ENCODE peak calls at places on chromosomes 7 and 10, in seven cellular contexts. One of them, this sample, is unnamed.

GRCh38 chr7:112707655-112708054 is 82.5 kb downstream of the TMEM168 start:
- DNase-seq in K562: no peak
- DNase-seq in left ventricle myocardium inferior: no peak
- DNase-seq in neural progenitor cell: no peak
- DNase-seq in ovary: no peak
- DNase-seq in HFF-Myc: no peak
- DNase-seq in GM12878: no peak
- DNase-seq in this sample: no peak

GRCh38 chr7:131254211-131254610 is 73.5 kb upstream of the MKLN1 start:
- DNase-seq in K562: no peak
- DNase-seq in left ventricle myocardium inferior: no peak
- DNase-seq in neural progenitor cell: no peak
- DNase-seq in ovary: no peak
- DNase-seq in HFF-Myc: no peak
- DNase-seq in GM12878: no peak
- DNase-seq in this sample: no peak

GRCh38 chr10:42755028-42755451 is 27.6 kb upstream of the BMS1 start:
- DNase-seq in K562: no peak
- DNase-seq in left ventricle myocardium inferior: no peak
- DNase-seq in neural progenitor cell: peak; percentile 42
- DNase-seq in ovary: no peak
- DNase-seq in HFF-Myc: no peak
- DNase-seq in GM12878: no peak
- DNase-seq in this sample: peak; percentile 33

GRCh38 chr7:143385891-143386781 is 5.0 kb downstream of the ZYX start:
- DNase-seq in K562: no peak
- DNase-seq in left ventricle myocardium inferior: no peak
- DNase-seq in neural progenitor cell: no peak
- DNase-seq in ovary: peak; percentile 66
- DNase-seq in HFF-Myc: no peak
- DNase-seq in GM12878: no peak
- DNase-seq in this sample: no peak

GRCh38 chr10:73480158-73480557 is 15.7 kb downstream of the PPP3CB start:
- DNase-seq in K562: no peak
- DNase-seq in left ventricle myocardium inferior: no peak
- DNase-seq in neural progenitor cell: no peak
- DNase-seq in ovary: no peak
- DNase-seq in HFF-Myc: no peak
- DNase-seq in GM12878: no peak
- DNase-seq in this sample: no peak

GRCh38 chr7:93715234-93715633 is 140.7 kb upstream of the CALCR start:
- DNase-seq in K562: peak; percentile 46
- DNase-seq in left ventricle myocardium inferior: peak; percentile 26
- DNase-seq in neural progenitor cell: peak; percentile 64
- DNase-seq in ovary: peak; percentile 63
- DNase-seq in HFF-Myc: peak; percentile 7
- DNase-seq in GM12878: no peak
- DNase-seq in this sample: peak; percentile 75

GRCh38 chr7:83457022-83457892 is 191.7 kb downstream of the SEMA3E start:
- DNase-seq in K562: no peak
- DNase-seq in left ventricle myocardium inferior: no peak
- DNase-seq in neural progenitor cell: no peak
- DNase-seq in ovary: no peak
- DNase-seq in HFF-Myc: no peak
- DNase-seq in GM12878: no peak
- DNase-seq in this sample: no peak

GRCh38 chr10:133520193-133520738 is 6.9 kb upstream of the CYP2E1 start:
- DNase-seq in K562: peak; percentile 98
- DNase-seq in left ventricle myocardium inferior: peak; percentile 80
- DNase-seq in neural progenitor cell: peak; percentile 32
- DNase-seq in ovary: peak; percentile 90
- DNase-seq in HFF-Myc: no peak
- DNase-seq in GM12878: peak; percentile 16
- DNase-seq in this sample: peak; percentile 88

GRCh38 chr7:36747251-36747968 is 23.1 kb upstream of the AOAH start:
- DNase-seq in K562: no peak
- DNase-seq in left ventricle myocardium inferior: no peak
- DNase-seq in neural progenitor cell: no peak
- DNase-seq in ovary: no peak
- DNase-seq in HFF-Myc: no peak
- DNase-seq in GM12878: no peak
- DNase-seq in this sample: no peak

GRCh38 chr10:131938681-131939080 is 37.9 kb downstream of the PPP2R2D start:
- DNase-seq in K562: no peak
- DNase-seq in left ventricle myocardium inferior: no peak
- DNase-seq in neural progenitor cell: no peak
- DNase-seq in ovary: peak; percentile 7
- DNase-seq in HFF-Myc: no peak
- DNase-seq in GM12878: no peak
- DNase-seq in this sample: no peak

GRCh38 chr7:322111-322671 is 32.2 kb downstream of the FOXL3 start:
- DNase-seq in K562: peak; percentile 98
- DNase-seq in left ventricle myocardium inferior: peak; percentile 72
- DNase-seq in neural progenitor cell: peak; percentile 81
- DNase-seq in ovary: peak; percentile 85
- DNase-seq in HFF-Myc: no peak
- DNase-seq in GM12878: no peak
- DNase-seq in this sample: peak; percentile 89

GRCh38 chr10:109427421-109427820 is 495.9 kb downstream of the XPNPEP1 start:
- DNase-seq in K562: no peak
- DNase-seq in left ventricle myocardium inferior: no peak
- DNase-seq in neural progenitor cell: no peak
- DNase-seq in ovary: no peak
- DNase-seq in HFF-Myc: no peak
- DNase-seq in GM12878: no peak
- DNase-seq in this sample: no peak

GRCh38 chr10:43880160-43880559 is 231.5 kb upstream of the ZNF32 start:
- DNase-seq in K562: no peak
- DNase-seq in left ventricle myocardium inferior: no peak
- DNase-seq in neural progenitor cell: no peak
- DNase-seq in ovary: no peak
- DNase-seq in HFF-Myc: no peak
- DNase-seq in GM12878: no peak
- DNase-seq in this sample: no peak

GRCh38 chr10:32692174-32692573 is 246.2 kb downstream of the CCDC7 start:
- DNase-seq in K562: no peak
- DNase-seq in left ventricle myocardium inferior: no peak
- DNase-seq in neural progenitor cell: peak; percentile 2
- DNase-seq in ovary: no peak
- DNase-seq in HFF-Myc: no peak
- DNase-seq in GM12878: no peak
- DNase-seq in this sample: no peak

GRCh38 chr7:66859794-66860645 is 61.0 kb upstream of the TMEM248 start:
- DNase-seq in K562: no peak
- DNase-seq in left ventricle myocardium inferior: no peak
- DNase-seq in neural progenitor cell: peak; percentile 15
- DNase-seq in ovary: no peak
- DNase-seq in HFF-Myc: no peak
- DNase-seq in GM12878: no peak
- DNase-seq in this sample: no peak

GRCh38 chr10:128036746-128037542 is 89.3 kb downstream of the MKI67 start:
- DNase-seq in K562: no peak
- DNase-seq in left ventricle myocardium inferior: no peak
- DNase-seq in neural progenitor cell: no peak
- DNase-seq in ovary: no peak
- DNase-seq in HFF-Myc: no peak
- DNase-seq in GM12878: no peak
- DNase-seq in this sample: no peak

GRCh38 chr7:151088856-151089699 is 2.8 kb downstream of the AGAP3 start:
- DNase-seq in K562: no peak
- DNase-seq in left ventricle myocardium inferior: peak; percentile 69
- DNase-seq in neural progenitor cell: peak; percentile 75
- DNase-seq in ovary: peak; percentile 78
- DNase-seq in HFF-Myc: no peak
- DNase-seq in GM12878: no peak
- DNase-seq in this sample: peak; percentile 86

GRCh38 chr10:113555751-113556150 is 2.9 kb downstream of the HABP2 start:
- DNase-seq in K562: no peak
- DNase-seq in left ventricle myocardium inferior: no peak
- DNase-seq in neural progenitor cell: peak; percentile 70
- DNase-seq in ovary: no peak
- DNase-seq in HFF-Myc: no peak
- DNase-seq in GM12878: no peak
- DNase-seq in this sample: no peak

GRCh38 chr10:110420401-110421193 is 77.1 kb upstream of the DUSP5 start:
- DNase-seq in K562: no peak
- DNase-seq in left ventricle myocardium inferior: no peak
- DNase-seq in neural progenitor cell: no peak
- DNase-seq in ovary: no peak
- DNase-seq in HFF-Myc: no peak
- DNase-seq in GM12878: no peak
- DNase-seq in this sample: no peak

GRCh38 chr7:81186691-81187090 is 267.8 kb upstream of the SEMA3C start:
- DNase-seq in K562: no peak
- DNase-seq in left ventricle myocardium inferior: no peak
- DNase-seq in neural progenitor cell: no peak
- DNase-seq in ovary: no peak
- DNase-seq in HFF-Myc: no peak
- DNase-seq in GM12878: no peak
- DNase-seq in this sample: no peak

GRCh38 chr7:80781561-80781979 is 137.3 kb downstream of the SEMA3C start:
- DNase-seq in K562: no peak
- DNase-seq in left ventricle myocardium inferior: peak; percentile 35
- DNase-seq in neural progenitor cell: peak; percentile 17
- DNase-seq in ovary: peak; percentile 57
- DNase-seq in HFF-Myc: peak; percentile 77
- DNase-seq in GM12878: no peak
- DNase-seq in this sample: no peak

GRCh38 chr10:31936933-31937332 is 8.3 kb upstream of the ARHGAP12 start:
- DNase-seq in K562: no peak
- DNase-seq in left ventricle myocardium inferior: no peak
- DNase-seq in neural progenitor cell: no peak
- DNase-seq in ovary: no peak
- DNase-seq in HFF-Myc: no peak
- DNase-seq in GM12878: no peak
- DNase-seq in this sample: no peak

GRCh38 chr10:30639946-30640786 is 10.6 kb upstream of the LYZL2 start:
- DNase-seq in K562: peak; percentile 38
- DNase-seq in left ventricle myocardium inferior: no peak
- DNase-seq in neural progenitor cell: peak; percentile 58
- DNase-seq in ovary: no peak
- DNase-seq in HFF-Myc: peak; percentile 62
- DNase-seq in GM12878: no peak
- DNase-seq in this sample: no peak

GRCh38 chr7:96723622-96724021 is 14.0 kb upstream of the SEM1 start:
- DNase-seq in K562: no peak
- DNase-seq in left ventricle myocardium inferior: no peak
- DNase-seq in neural progenitor cell: no peak
- DNase-seq in ovary: no peak
- DNase-seq in HFF-Myc: no peak
- DNase-seq in GM12878: no peak
- DNase-seq in this sample: no peak

GRCh38 chr10:101217450-101218281 is 11.6 kb downstream of the LBX1 start:
- DNase-seq in K562: peak; percentile 44
- DNase-seq in left ventricle myocardium inferior: no peak
- DNase-seq in neural progenitor cell: peak; percentile 96
- DNase-seq in ovary: no peak
- DNase-seq in HFF-Myc: no peak
- DNase-seq in GM12878: no peak
- DNase-seq in this sample: peak; percentile 83

GRCh38 chr10:35916791-35917190 is 274.7 kb upstream of the FZD8 start:
- DNase-seq in K562: no peak
- DNase-seq in left ventricle myocardium inferior: no peak
- DNase-seq in neural progenitor cell: peak; percentile 8
- DNase-seq in ovary: no peak
- DNase-seq in HFF-Myc: no peak
- DNase-seq in GM12878: no peak
- DNase-seq in this sample: no peak
- TF ChIP-seq CTCF in K562: no peak
- TF ChIP-seq CTCF in left ventricle myocardium inferior: peak; percentile 41
- TF ChIP-seq CTCF in neural progenitor cell: no peak
- TF ChIP-seq CTCF in ovary: no peak
- TF ChIP-seq CTCF in HFF-Myc: no peak
- TF ChIP-seq CTCF in GM12878: no peak
- TF ChIP-seq CTCF in this sample: no peak

GRCh38 chr10:11697718-11698527 is 44.3 kb upstream of the ECHDC3 start:
- DNase-seq in K562: no peak
- DNase-seq in left ventricle myocardium inferior: no peak
- DNase-seq in neural progenitor cell: no peak
- DNase-seq in ovary: no peak
- DNase-seq in HFF-Myc: no peak
- DNase-seq in GM12878: peak; percentile 76
- DNase-seq in this sample: no peak
- TF ChIP-seq CTCF in K562: peak; percentile 32
- TF ChIP-seq CTCF in left ventricle myocardium inferior: no peak
- TF ChIP-seq CTCF in neural progenitor cell: no peak
- TF ChIP-seq CTCF in ovary: no peak
- TF ChIP-seq CTCF in HFF-Myc: peak; percentile 1
- TF ChIP-seq CTCF in GM12878: peak; percentile 51
- TF ChIP-seq CTCF in this sample: no peak

GRCh38 chr7:31688990-31689389 is 2.0 kb downstream of the PPP1R17 start:
- DNase-seq in K562: no peak
- DNase-seq in left ventricle myocardium inferior: no peak
- DNase-seq in neural progenitor cell: no peak
- DNase-seq in ovary: no peak
- DNase-seq in HFF-Myc: no peak
- DNase-seq in GM12878: no peak
- DNase-seq in this sample: no peak
- TF ChIP-seq CTCF in K562: no peak
- TF ChIP-seq CTCF in left ventricle myocardium inferior: no peak
- TF ChIP-seq CTCF in neural progenitor cell: no peak
- TF ChIP-seq CTCF in ovary: no peak
- TF ChIP-seq CTCF in HFF-Myc: no peak
- TF ChIP-seq CTCF in GM12878: no peak
- TF ChIP-seq CTCF in this sample: no peak

GRCh38 chr10:3224241-3224640 is 51.7 kb upstream of the PITRM1 start:
- DNase-seq in K562: no peak
- DNase-seq in left ventricle myocardium inferior: no peak
- DNase-seq in neural progenitor cell: no peak
- DNase-seq in ovary: no peak
- DNase-seq in HFF-Myc: no peak
- DNase-seq in GM12878: no peak
- DNase-seq in this sample: no peak

GRCh38 chr10:3225589-3225988 is 53.0 kb upstream of the PITRM1 start:
- DNase-seq in K562: no peak
- DNase-seq in left ventricle myocardium inferior: no peak
- DNase-seq in neural progenitor cell: no peak
- DNase-seq in ovary: no peak
- DNase-seq in HFF-Myc: no peak
- DNase-seq in GM12878: no peak
- DNase-seq in this sample: no peak

GRCh38 chr10:3217853-3218252 is 45.3 kb upstream of the PITRM1 start:
- DNase-seq in K562: no peak
- DNase-seq in left ventricle myocardium inferior: no peak
- DNase-seq in neural progenitor cell: no peak
- DNase-seq in ovary: no peak
- DNase-seq in HFF-Myc: no peak
- DNase-seq in GM12878: no peak
- DNase-seq in this sample: no peak

GRCh38 chr10:3220853-3221252 is 48.3 kb upstream of the PITRM1 start:
- DNase-seq in K562: no peak
- DNase-seq in left ventricle myocardium inferior: no peak
- DNase-seq in neural progenitor cell: no peak
- DNase-seq in ovary: no peak
- DNase-seq in HFF-Myc: no peak
- DNase-seq in GM12878: no peak
- DNase-seq in this sample: no peak

DNA sequence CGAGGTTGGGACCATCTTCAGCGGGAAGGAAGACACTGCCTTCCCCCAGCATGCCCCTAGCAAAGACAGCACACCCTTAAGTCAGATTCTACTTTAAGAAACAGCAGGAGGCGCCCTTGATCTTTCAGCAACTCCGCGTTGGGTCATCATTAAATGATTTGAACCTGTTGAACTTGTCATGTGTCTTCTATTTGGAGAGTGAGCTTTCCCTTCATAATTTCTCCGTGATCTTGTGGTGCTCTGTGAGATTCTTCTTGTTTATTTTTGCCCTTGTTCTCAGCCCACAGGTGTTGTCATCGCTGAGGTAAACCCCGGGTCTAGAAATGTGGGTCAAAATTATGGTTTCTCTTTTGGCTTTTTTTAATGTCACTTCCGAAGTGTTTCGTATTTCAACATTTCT is 49.5 kb upstream of the PITRM1 start:
- DNase-seq in K562: no peak
- DNase-seq in left ventricle myocardium inferior: no peak
- DNase-seq in neural progenitor cell: peak; percentile 34
- DNase-seq in ovary: no peak
- DNase-seq in HFF-Myc: no peak
- DNase-seq in GM12878: no peak
- DNase-seq in this sample: peak; percentile 28
- TF ChIP-seq CTCF in K562: peak; percentile 45
- TF ChIP-seq CTCF in left ventricle myocardium inferior: peak; percentile 15
- TF ChIP-seq CTCF in neural progenitor cell: peak; percentile 44
- TF ChIP-seq CTCF in ovary: no peak
- TF ChIP-seq CTCF in HFF-Myc: peak; percentile 4
- TF ChIP-seq CTCF in GM12878: no peak
- TF ChIP-seq CTCF in this sample: no peak

This sample was measured in endothelial cell.